ENCODE peak calls at places on chromosomes 7 and 10, in six cellular contexts. U is mesothelial cell of epicardium, R is CD14-positive monocyte, K is psoas muscle, Q is IMR-90, P is Peyer's patch. F is an unnamed sample.
A peak's percentile ranks its signal among the peaks of the same experiment; 100 is the strongest.

GRCh38 chr7:63038987-63039386 is 959.7 kb upstream of the ZNF722 start:
- DNase-seq in U (no peak), R (no peak), K (no peak), Q (no peak), P (no peak), F (peak; percentile 61)

GRCh38 chr10:47278152-47278473 is 21.9 kb upstream of the GDF10 start:
- DNase-seq in U (no peak), R (no peak), K (no peak), Q (no peak), P (peak; percentile 77), F (no peak)

GRCh38 chr7:79096361-79096805 is 357.1 kb downstream of the MAGI2 start:
- DNase-seq in U (no peak), R (no peak), K (no peak), Q (peak; percentile 67), P (no peak), F (no peak)

GRCh38 chr10:4181075-4181474 is 396.1 kb upstream of the KLF6 start:
- DNase-seq in U (no peak), R (no peak), K (no peak), Q (no peak), P (no peak), F (no peak)

GRCh38 chr10:93894516-93895378 is 969 bp downstream of the SLC35G1 start:
- DNase-seq in U (no peak), R (no peak), K (no peak), Q (peak; percentile 16), P (no peak), F (no peak)

GRCh38 chr10:516766-517165 is 172.7 kb downstream of the DIP2C start:
- DNase-seq in U (no peak), R (no peak), K (no peak), Q (no peak), P (peak; percentile 19), F (no peak)

GRCh38 chr7:149469806-149470205 is 8.9 kb upstream of the ZNF777 start:
- DNase-seq in U (no peak), R (no peak), K (no peak), Q (no peak), P (no peak), F (no peak)

GRCh38 chr7:50982626-50983025 is 199.9 kb upstream of the GRB10 start:
- DNase-seq in U (no peak), R (no peak), K (no peak), Q (no peak), P (no peak), F (no peak)

GRCh38 chr10:123666318-123667291 is at the start of gene GPR26:
- DNase-seq in U (no peak), R (no peak), K (no peak), Q (no peak), P (no peak), F (no peak)

GRCh38 chr7:73565675-73566342 is 8.3 kb upstream of the BCL7B start:
- DNase-seq in U (no peak), R (no peak), K (no peak), Q (no peak), P (no peak), F (no peak)

GRCh38 chr7:129224251-129225205 is at the start of gene AHCYL2:
- DNase-seq in U (peak; percentile 92), R (peak; percentile 96), K (peak; percentile 99), Q (peak; percentile 96), P (peak; percentile 99), F (peak; percentile 99)

GRCh38 chr7:129212596-129212995 is 12.2 kb upstream of the AHCYL2 start:
- DNase-seq in U (no peak), R (no peak), K (no peak), Q (no peak), P (no peak), F (no peak)

GRCh38 chr7:129213828-129214227 is 11.0 kb upstream of the AHCYL2 start:
- DNase-seq in U (no peak), R (no peak), K (no peak), Q (no peak), P (no peak), F (no peak)

GRCh38 chr7:129222064-129222463 is 2.8 kb upstream of the AHCYL2 start:
- DNase-seq in U (no peak), R (no peak), K (no peak), Q (no peak), P (no peak), F (no peak)

GRCh38 chr7:129218514-129219036 is 6.3 kb upstream of the AHCYL2 start:
- DNase-seq in U (peak; percentile 83), R (peak; percentile 74), K (peak; percentile 90), Q (peak; percentile 78), P (peak; percentile 82), F (no peak)
- TF ChIP-seq CTCF in U (peak; percentile 96), R (peak; percentile 92), K (peak; percentile 94), Q (peak; percentile 97), P (peak; percentile 93), F (peak; percentile 91)

GRCh38 chr10:114110174-114110972 is 63.6 kb downstream of the CCDC186 start:
- DNase-seq in U (no peak), R (no peak), K (no peak), Q (no peak), P (no peak), F (no peak)
- TF ChIP-seq CTCF in U (no peak), R (no peak), K (no peak), Q (peak; percentile 34), P (peak; percentile 48), F (peak; percentile 62)

DNA sequence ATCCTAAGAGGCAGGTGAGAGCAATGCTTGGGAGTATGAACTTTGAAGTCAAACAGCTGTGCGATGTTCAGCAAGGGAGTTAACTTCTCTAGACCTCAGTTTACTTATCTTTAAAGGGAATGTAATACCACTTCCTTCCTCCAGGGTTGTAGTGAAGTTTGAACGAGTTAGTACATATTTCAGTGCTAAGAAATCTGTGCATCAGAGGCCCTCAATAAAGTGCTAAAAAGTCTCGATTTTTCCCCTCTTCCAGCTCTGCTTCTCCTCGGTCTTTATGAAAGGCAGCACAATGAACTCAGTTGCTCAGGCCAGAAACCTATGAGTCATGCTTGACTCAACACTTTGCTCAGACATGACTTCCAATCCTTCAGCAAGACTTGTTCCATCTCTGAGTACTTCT is 418.9 kb downstream of the MDFIC start:
- DNase-seq in U (no peak), R (no peak), K (no peak), Q (peak; percentile 94), P (no peak), F (no peak)
- TF ChIP-seq CTCF in U (peak; percentile 53), R (peak; percentile 39), K (peak; percentile 9), Q (no peak), P (no peak), F (peak; percentile 46)

GRCh38 chr10:13904053-13904452 is 317.3 kb downstream of the PRPF18 start:
- DNase-seq in U (no peak), R (no peak), K (no peak), Q (no peak), P (no peak), F (no peak)
- TF ChIP-seq CTCF in U (no peak), R (no peak), K (no peak), Q (no peak), P (no peak), F (no peak)

GRCh38 chr10:54983255-54983654 is 182.2 kb upstream of the PCDH15 start:
- DNase-seq in U (no peak), R (no peak), K (no peak), Q (no peak), P (no peak), F (no peak)

GRCh38 chr10:54985732-54986131 is 184.7 kb upstream of the PCDH15 start:
- DNase-seq in U (no peak), R (no peak), K (no peak), Q (no peak), P (no peak), F (no peak)
- TF ChIP-seq CTCF in U (peak; percentile 47), R (no peak), K (peak; percentile 43), Q (peak; percentile 33), P (no peak), F (peak; percentile 74)

F was measured in chondrocyte.